ENCODE peak calls at places on chromosomes 11 and 22, in four cellular contexts. V is T-cell; C is stimulated activated CD4-positive, alpha-beta T cell treated with anti-CD3 and anti-CD28 coated beads, Interleukin-2, amount 100 ng/mL, for 48 hours; X is NCI-H1436. T is an unnamed sample.

GRCh38 chr11:128814856-128815705 is 52.0 kb downstream of the KCNJ1 start:
- DNase-seq in X (peak; percentile 3), V (no peak), C (no peak), T (peak; percentile 48)

GRCh38 chr22:35769974-35770373 is 52.3 kb downstream of the APOL5 start:
- DNase-seq in C (no peak), X (no peak), V (no peak), T (no peak)

GRCh38 chr11:77883775-77884174 is 62.8 kb downstream of the AAMDC start:
- DNase-seq in C (no peak), V (no peak), X (no peak), T (no peak)

GRCh38 chr11:128804481-128804880 is 62.6 kb downstream of the KCNJ1 start:
- DNase-seq in V (no peak), X (no peak), C (no peak), T (no peak)

GRCh38 chr11:76624515-76625379 is 45.8 kb downstream of the LRRC32 start:
- DNase-seq in X (no peak), C (no peak), V (no peak), T (no peak)

GRCh38 chr22:19253143-19253542 is 38.4 kb downstream of the CLTCL1 start:
- DNase-seq in C (no peak), V (no peak), X (no peak), T (no peak)

GRCh38 chr22:17726561-17727243 is 47.6 kb downstream of the BID start:
- DNase-seq in C (no peak), X (no peak), V (no peak), T (no peak)

GRCh38 chr11:133078591-133079179 is 453.6 kb downstream of the OPCML start:
- DNase-seq in C (peak; percentile 27), V (no peak), X (no peak), T (no peak)

GRCh38 chr11:134677338-134677948 is 265.4 kb upstream of the B3GAT1 start:
- DNase-seq in C (no peak), V (no peak), X (no peak), T (no peak)

GRCh38 chr11:133576351-133576750 is 44.0 kb upstream of the OPCML start:
- DNase-seq in C (no peak), V (no peak), X (no peak), T (no peak)

GRCh38 chr11:58503361-58503856 is 4.5 kb downstream of the OR5B21 start:
- DNase-seq in C (no peak), V (no peak), X (no peak), T (no peak)

GRCh38 chr11:73314121-73314948 is 6.3 kb downstream of the ARHGEF17 start:
- DNase-seq in V (no peak), X (no peak), C (no peak), T (no peak)

GRCh38 chr11:84437129-84438123 is 1151.3 kb upstream of the CCDC90B start:
- DNase-seq in C (no peak), V (no peak), X (peak; percentile 23), T (peak; percentile 15)

GRCh38 chr11:106031210-106031845 is 9.3 kb upstream of the MSANTD4 start:
- DNase-seq in V (no peak), X (no peak), C (no peak), T (no peak)

T was measured in mucosa of gallbladder.